ENCODE peak calls at places on chromosomes 1 and 21, in eight cellular contexts. I is tibial nerve; Z is psoas muscle; R is IMR-90; W is CD4-positive, alpha-beta T cell; E is lung; H is kidney; T is dorsolateral prefrontal cortex. A is an unnamed sample.

GRCh38 chr1:93552751-93553455 is 105.0 kb downstream of the FNBP1L start:
- DNase-seq in I (no peak), Z (no peak), R (peak; percentile 53), W (no peak), E (no peak), H (no peak), T (no peak), A (no peak)

GRCh38 chr21:33327326-33327725 is 2.6 kb downstream of the IFNAR1 start:
- DNase-seq in I (no peak), Z (no peak), R (no peak), W (no peak), E (no peak), H (no peak), T (no peak), A (no peak)

GRCh38 chr1:18110598-18110939 is 3.0 kb downstream of the IGSF21 start:
- DNase-seq in I (no peak), Z (no peak), R (no peak), W (no peak), E (no peak), H (no peak), T (no peak), A (no peak)

GRCh38 chr1:56404066-56404465 is 175.3 kb downstream of the PLPP3 start:
- DNase-seq in I (no peak), Z (no peak), R (no peak), W (no peak), E (no peak), H (no peak), T (no peak), A (no peak)

GRCh38 chr1:19370453-19371170 is 58.5 kb downstream of the SLC66A1 start:
- DNase-seq in I (no peak), Z (no peak), R (no peak), W (no peak), E (peak; percentile 72), H (no peak), T (no peak), A (no peak)

GRCh38 chr1:94045465-94046056 is 75.4 kb downstream of the ABCA4 start:
- DNase-seq in I (peak; percentile 91), Z (peak; percentile 84), R (peak; percentile 92), W (peak; percentile 13), E (peak; percentile 91), H (peak; percentile 97), T (peak; percentile 77), A (peak; percentile 91)

GRCh38 chr21:46119565-46120271 is 21.8 kb downstream of the COL6A2 start:
- DNase-seq in I (peak; percentile 8), Z (no peak), R (no peak), W (no peak), E (no peak), H (peak; percentile 71), T (no peak), A (peak; percentile 58)

GRCh38 chr1:53406551-53407235 is 52.5 kb upstream of the DMRTB1 start:
- DNase-seq in I (no peak), Z (no peak), R (no peak), W (no peak), E (no peak), H (no peak), T (no peak), A (no peak)

GRCh38 chr1:227788279-227789041 is 27.0 kb upstream of the PRSS38 start:
- DNase-seq in I (peak; percentile 13), Z (peak; percentile 73), R (no peak), W (no peak), E (peak; percentile 80), H (peak; percentile 91), T (peak; percentile 58), A (peak; percentile 56)

GRCh38 chr1:117237701-117238413 is 27.1 kb upstream of the VTCN1 start:
- DNase-seq in I (no peak), Z (no peak), R (no peak), W (no peak), E (no peak), H (no peak), T (no peak), A (no peak)

GRCh38 chr21:15022608-15023261 is 42.1 kb downstream of the NRIP1 start:
- DNase-seq in I (no peak), Z (no peak), R (peak; percentile 28), W (no peak), E (no peak), H (no peak), T (no peak), A (no peak)

DNA sequence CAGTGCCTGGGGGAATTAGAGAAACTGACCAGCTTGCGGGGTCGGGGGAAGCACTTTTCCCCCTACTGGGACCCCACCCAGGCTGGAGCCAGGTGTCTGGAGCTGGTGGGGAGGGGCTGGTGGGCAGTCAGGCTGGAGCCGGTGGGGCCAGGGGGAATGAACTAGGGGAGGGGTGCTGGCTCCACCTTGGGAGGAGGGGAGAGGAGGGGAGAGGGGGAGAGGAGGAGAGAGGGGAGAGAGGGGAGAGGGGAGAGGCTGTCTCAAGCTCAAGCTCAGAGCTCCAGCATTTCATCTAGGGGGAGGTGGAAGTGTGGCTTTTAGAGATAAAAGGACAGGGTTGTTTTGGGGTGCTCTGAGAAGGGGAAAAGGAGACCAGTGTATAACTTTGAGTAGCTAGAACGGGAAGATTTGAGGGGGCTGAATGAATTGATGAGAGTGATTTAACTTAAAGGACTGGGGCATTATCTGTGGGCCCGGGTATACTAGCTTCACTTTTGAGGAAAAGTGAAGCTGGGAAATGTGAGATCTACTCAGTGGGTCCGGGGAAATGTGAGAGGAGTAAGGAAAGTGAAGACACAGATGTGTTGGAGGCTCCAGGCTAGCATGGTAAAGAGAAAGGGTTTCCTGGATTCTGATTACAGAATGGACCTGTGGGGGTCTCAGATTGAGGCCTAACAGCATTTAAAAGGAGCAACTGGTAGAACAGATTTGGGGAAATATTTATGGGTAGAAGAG is 2.8 kb downstream of the EFNA1 start:
- DNase-seq in I (no peak), Z (no peak), R (no peak), W (no peak), E (no peak), H (no peak), T (no peak), A (no peak)
- H3K27ac ChIP-seq in I (peak overlapping the region; percentile 84), Z (peak overlapping the region; percentile 72), R (no peak overlapping the region), W (no peak overlapping the region), E (peak overlapping the region; percentile 93), H (peak overlapping the region; percentile 90), T (peak overlapping the region; percentile 96), A (peak overlapping the region; percentile 91)

DNA sequence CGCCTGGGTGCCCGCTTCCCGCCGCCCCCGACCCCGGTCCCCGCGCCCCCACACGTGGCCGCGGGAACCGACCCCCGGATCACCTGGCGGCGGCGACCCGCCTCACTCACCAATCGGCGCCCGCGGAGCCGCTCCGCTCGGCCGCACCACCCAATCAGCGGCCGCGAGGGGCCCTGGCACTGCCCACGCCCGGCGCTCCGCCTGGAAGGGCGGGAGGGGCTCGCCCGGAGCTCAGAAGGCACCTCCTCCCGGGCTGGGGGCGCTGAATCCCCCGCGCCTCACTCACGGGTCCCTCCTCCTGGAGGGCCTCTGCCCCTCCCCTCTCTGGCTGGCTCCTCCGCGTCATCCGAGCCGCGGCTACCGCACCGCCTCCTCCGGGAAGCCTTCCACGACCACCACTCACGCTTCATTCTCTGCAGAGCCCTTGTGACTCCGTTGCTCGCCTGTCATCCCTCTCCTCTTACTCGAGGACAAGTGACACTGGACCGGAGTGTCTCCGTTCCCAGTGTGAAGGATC is 374 bp downstream of the SH2D5 start:
- DNase-seq in I (no peak), Z (peak; percentile 48), R (peak; percentile 81), W (no peak), E (no peak), H (peak; percentile 86), T (peak; percentile 67), A (peak; percentile 86)
- H3K27ac ChIP-seq in I (no peak overlapping the region), Z (peak overlapping the region; percentile 79), R (peak overlapping the region; percentile 82), W (no peak overlapping the region), E (no peak overlapping the region), H (no peak overlapping the region), T (peak overlapping the region; percentile 76), A (peak overlapping the region; percentile 95)

DNA sequence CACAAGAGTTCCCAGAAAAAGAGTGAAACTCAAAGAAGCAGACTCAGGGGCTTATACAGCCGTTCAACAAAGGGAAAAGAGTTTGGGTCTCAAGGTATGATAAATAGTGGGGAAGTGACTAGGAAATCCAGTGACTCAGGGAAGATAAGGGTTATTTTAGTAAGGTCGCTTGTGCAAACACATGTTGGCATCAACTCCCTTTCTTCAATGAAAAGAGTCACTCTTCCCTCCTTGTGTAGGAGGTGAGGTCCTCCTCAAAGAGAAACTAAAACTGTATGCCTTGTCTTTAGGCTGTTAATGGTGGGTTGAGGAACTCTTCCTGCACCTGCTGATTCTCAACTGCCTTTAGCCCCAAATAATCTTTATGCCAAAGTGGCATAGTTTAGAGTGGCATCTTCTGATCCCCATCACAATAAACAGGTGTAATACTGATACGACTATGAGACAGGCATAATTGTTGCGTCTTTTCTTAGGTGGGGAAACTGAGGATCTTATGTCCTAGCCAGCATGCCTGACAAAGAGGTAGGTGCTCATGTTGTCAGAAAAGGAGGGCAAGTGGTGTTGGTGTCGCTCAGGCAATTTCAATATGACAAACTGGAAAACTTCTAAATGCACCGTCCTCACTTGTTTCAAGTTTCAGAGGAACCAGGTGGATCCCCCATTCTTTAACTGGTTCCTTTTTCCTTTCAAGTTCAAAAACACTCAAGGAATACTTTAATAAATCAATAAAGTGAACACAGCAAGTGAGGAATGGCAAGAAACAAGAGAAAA is 294.1 kb upstream of the RUNX1 start:
- DNase-seq in I (no peak), Z (no peak), R (peak; percentile 38), W (no peak), E (no peak), H (no peak), T (no peak), A (no peak)
- H3K27ac ChIP-seq in I (no peak overlapping the region), Z (no peak overlapping the region), R (no peak overlapping the region), W (no peak overlapping the region), E (no peak overlapping the region), H (no peak overlapping the region), T (no peak overlapping the region), A (no peak overlapping the region)

GRCh38 chr1:160608514-160608913 is 29.2 kb upstream of the CD84 start:
- DNase-seq in I (no peak), Z (no peak), R (no peak), W (no peak), E (no peak), H (no peak), T (no peak), A (no peak)
- H3K27ac ChIP-seq in I (no peak overlapping the region), Z (no peak overlapping the region), R (no peak overlapping the region), W (no peak overlapping the region), E (no peak overlapping the region), H (no peak overlapping the region), T (no peak overlapping the region), A (no peak overlapping the region)

GRCh38 chr1:98086156-98086555 is 165.3 kb upstream of the DPYD start:
- DNase-seq in I (no peak), Z (no peak), R (peak; percentile 90), W (no peak), E (no peak), H (no peak), T (no peak), A (no peak)
- H3K27ac ChIP-seq in I (no peak overlapping the region), Z (no peak overlapping the region), R (peak overlapping the region; percentile 85), W (no peak overlapping the region), E (no peak overlapping the region), H (no peak overlapping the region), T (no peak overlapping the region), A (peak overlapping the region; percentile 86)

DNA sequence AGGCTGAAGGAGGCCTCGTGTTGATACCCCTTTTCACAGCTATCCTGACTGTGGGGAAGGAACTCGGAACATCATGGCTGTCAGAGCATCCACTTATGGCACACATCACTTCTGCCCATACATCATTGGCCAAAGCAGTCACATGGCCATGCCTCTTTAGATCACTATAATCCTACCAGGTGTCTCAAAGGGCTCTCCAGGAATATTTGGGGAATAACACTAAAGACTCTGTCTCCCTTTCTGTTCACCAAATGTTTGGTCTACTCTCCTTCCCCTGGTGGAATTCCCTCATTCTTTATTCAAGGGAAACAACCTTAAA is 3.0 kb upstream of the JUN start:
- DNase-seq in I (no peak), Z (no peak), R (no peak), W (no peak), E (no peak), H (no peak), T (no peak), A (no peak)
- H3K27ac ChIP-seq in I (no peak overlapping the region), Z (peak overlapping the region; percentile 100), R (peak overlapping the region; percentile 59), W (no peak overlapping the region), E (peak overlapping the region; percentile 64), H (peak overlapping the region; percentile 97), T (peak overlapping the region; percentile 100), A (peak overlapping the region; percentile 95)

GRCh38 chr1:229210844-229211243 is 60.1 kb upstream of the RAB4A start:
- DNase-seq in I (no peak), Z (no peak), R (no peak), W (no peak), E (no peak), H (no peak), T (no peak), A (no peak)
- H3K27ac ChIP-seq in I (no peak overlapping the region), Z (no peak overlapping the region), R (peak overlapping the region; percentile 4), W (no peak overlapping the region), E (no peak overlapping the region), H (no peak overlapping the region), T (no peak overlapping the region), A (no peak overlapping the region)

A was measured in RWPE2.